ENCODE peak calls at places on chromosomes 3 and 15, in ten cellular contexts. M is GM12864; R is CD8-positive, alpha-beta T cell; X is bronchial epithelial cell; I is cardiac fibroblast; B is PC-3; F is neural progenitor cell; A is retinal pigment epithelial cell; J is heart right ventricle; K is mucosa of descending colon. T is an unnamed sample.

GRCh38 chr3:187186801-187187421 is 10.4 kb upstream of the RTP1 start:
- DNase-seq in M (no peak), R (no peak), X (peak; percentile 85), I (peak; percentile 85), B (peak; percentile 92), F (no peak), A (peak; percentile 82), J (peak; percentile 77), K (no peak), T (peak; percentile 74)

GRCh38 chr3:49415931-49416601 is 3.8 kb downstream of the TCTA start:
- DNase-seq in M (no peak), R (peak; percentile 66), X (no peak), I (no peak), B (no peak), F (no peak), A (no peak), J (no peak), K (peak; percentile 62), T (peak; percentile 22)

GRCh38 chr15:84829428-84829827 is 12.3 kb downstream of the ALPK3 start:
- DNase-seq in M (no peak), R (no peak), X (no peak), I (no peak), B (no peak), F (no peak), A (no peak), J (no peak), K (no peak), T (no peak)

GRCh38 chr15:31467361-31467760 is 140.7 kb downstream of the KLF13 start:
- DNase-seq in M (no peak), R (no peak), X (no peak), I (no peak), B (no peak), F (no peak), A (no peak), J (no peak), K (no peak), T (no peak)

GRCh38 chr3:23991236-23992050 is 46.4 kb downstream of the NR1D2 start:
- DNase-seq in M (no peak), R (no peak), X (no peak), I (peak; percentile 70), B (no peak), F (peak; percentile 31), A (peak; percentile 31), J (no peak), K (no peak), T (no peak)

GRCh38 chr15:33722005-33722672 is 246.2 kb upstream of the CHRM5 start:
- DNase-seq in M (no peak), R (no peak), X (peak; percentile 95), I (peak; percentile 33), B (peak; percentile 63), F (no peak), A (no peak), J (no peak), K (no peak), T (peak; percentile 90)

GRCh38 chr3:194140520-194141414 is 4.8 kb downstream of the HES1 start:
- DNase-seq in M (no peak), R (no peak), X (peak; percentile 67), I (peak; percentile 74), B (peak; percentile 83), F (peak; percentile 85), A (no peak), J (peak; percentile 76), K (peak; percentile 78), T (peak; percentile 54)

GRCh38 chr3:62833538-62833937 is 41.7 kb downstream of the CADPS start:
- DNase-seq in M (no peak), R (no peak), X (no peak), I (no peak), B (no peak), F (peak; percentile 44), A (no peak), J (no peak), K (no peak), T (peak; percentile 20)

GRCh38 chr3:187713504-187713903 is 11.1 kb upstream of the RTP2 start:
- DNase-seq in M (no peak), R (no peak), X (peak; percentile 31), I (peak; percentile 46), B (peak; percentile 61), F (no peak), A (no peak), J (peak; percentile 23), K (no peak), T (peak; percentile 38)

GRCh38 chr3:105867690-105868449 is 942 bp downstream of the CBLB start:
- DNase-seq in M (no peak), R (no peak), X (peak; percentile 23), I (peak; percentile 33), B (peak; percentile 21), F (no peak), A (no peak), J (no peak), K (no peak), T (peak; percentile 20)

GRCh38 chr3:78919021-78919755 is 848.6 kb downstream of the ROBO1 start:
- DNase-seq in M (no peak), R (no peak), X (peak; percentile 96), I (peak; percentile 68), B (no peak), F (no peak), A (no peak), J (no peak), K (no peak), T (peak; percentile 93)

GRCh38 chr3:100245146-100245545 is 15.6 kb upstream of the TBC1D23 start:
- DNase-seq in M (no peak), R (no peak), X (no peak), I (peak; percentile 32), B (no peak), F (no peak), A (no peak), J (no peak), K (no peak), T (no peak)

GRCh38 chr15:25183581-25184330 is 229.0 kb downstream of the SNRPN start:
- DNase-seq in M (no peak), R (no peak), X (no peak), I (no peak), B (no peak), F (no peak), A (no peak), J (no peak), K (peak; percentile 27), T (no peak)

GRCh38 chr15:33837294-33837693 is 131.0 kb upstream of the CHRM5 start:
- DNase-seq in M (no peak), R (no peak), X (no peak), I (no peak), B (peak; percentile 15), F (no peak), A (no peak), J (no peak), K (no peak), T (no peak)

DNA sequence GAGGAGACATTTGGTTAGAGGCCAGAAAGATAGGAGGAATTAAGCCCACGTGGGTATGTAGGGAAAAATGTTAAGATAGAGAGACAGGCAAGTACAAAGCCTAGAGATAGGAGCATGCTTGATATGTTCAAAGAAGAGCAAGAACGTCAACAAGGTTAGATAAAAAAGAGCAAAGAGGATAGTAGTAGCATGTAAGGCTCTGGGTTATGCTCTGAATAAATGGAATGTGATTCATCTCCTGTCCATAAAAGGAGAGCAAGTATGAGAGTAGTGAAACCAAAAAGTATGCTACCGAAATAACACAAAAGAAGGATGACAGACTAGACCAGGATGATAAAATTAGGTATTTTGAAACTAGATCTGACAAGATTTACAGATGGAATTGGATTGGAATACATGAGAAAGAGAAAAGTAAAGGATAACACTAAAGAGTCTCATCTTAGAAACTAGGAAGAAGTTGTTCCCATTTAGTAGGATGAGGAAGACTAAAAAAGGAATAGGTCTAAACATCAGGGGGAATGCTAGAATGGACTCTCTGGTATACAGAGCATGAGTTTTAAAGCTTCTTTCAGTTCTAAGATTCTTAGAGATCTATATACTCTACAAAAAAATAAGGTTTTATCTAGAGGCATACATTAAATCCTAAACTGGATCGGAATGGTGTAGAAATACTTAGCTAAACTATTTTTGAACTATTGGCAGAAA is 59.1 kb downstream of the TRPM7 start:
- DNase-seq in M (no peak), R (no peak), X (no peak), I (peak; percentile 8), B (no peak), F (no peak), A (no peak), J (no peak), K (no peak), T (peak; percentile 2)
- H3K4me3 ChIP-seq in M (no peak overlapping the region), R (no peak overlapping the region), X (no peak overlapping the region), I (no peak overlapping the region), B (no peak overlapping the region), F (no peak overlapping the region), A (no peak overlapping the region), J (no peak overlapping the region), K (no peak overlapping the region), T (no peak overlapping the region)

GRCh38 chr3:21573291-21573690 is 177.7 kb downstream of the ZNF385D start:
- DNase-seq in M (no peak), R (no peak), X (peak; percentile 46), I (peak; percentile 75), B (peak; percentile 18), F (no peak), A (no peak), J (no peak), K (no peak), T (peak; percentile 35)
- TF ChIP-seq CTCF in M (no peak), R (no peak), X (no peak), I (no peak), B (no peak), F (no peak), A (no peak), J (no peak), K (no peak), T (no peak)

GRCh38 chr3:18111702-18112311 is 313.3 kb downstream of the SATB1 start:
- DNase-seq in M (no peak), R (no peak), X (no peak), I (peak; percentile 22), B (peak; percentile 24), F (peak; percentile 14), A (no peak), J (no peak), K (no peak), T (no peak)
- H3K4me3 ChIP-seq in M (peak overlapping the region; percentile 16), R (no peak overlapping the region), X (no peak overlapping the region), I (no peak overlapping the region), B (no peak overlapping the region), F (no peak overlapping the region), A (no peak overlapping the region), J (no peak overlapping the region), K (no peak overlapping the region), T (no peak overlapping the region)

GRCh38 chr3:140206196-140207040 is 271.4 kb downstream of the CLSTN2 start:
- DNase-seq in M (no peak), R (no peak), X (peak; percentile 37), I (peak; percentile 32), B (peak; percentile 3), F (peak; percentile 77), A (no peak), J (peak; percentile 17), K (no peak), T (peak; percentile 51)
- TF ChIP-seq CTCF in M (peak; percentile 9), R (no peak), X (peak; percentile 29), I (peak; percentile 12), B (no peak), F (peak; percentile 32), A (peak; percentile 52), J (peak; percentile 31), K (no peak), T (peak; percentile 34)

DNA sequence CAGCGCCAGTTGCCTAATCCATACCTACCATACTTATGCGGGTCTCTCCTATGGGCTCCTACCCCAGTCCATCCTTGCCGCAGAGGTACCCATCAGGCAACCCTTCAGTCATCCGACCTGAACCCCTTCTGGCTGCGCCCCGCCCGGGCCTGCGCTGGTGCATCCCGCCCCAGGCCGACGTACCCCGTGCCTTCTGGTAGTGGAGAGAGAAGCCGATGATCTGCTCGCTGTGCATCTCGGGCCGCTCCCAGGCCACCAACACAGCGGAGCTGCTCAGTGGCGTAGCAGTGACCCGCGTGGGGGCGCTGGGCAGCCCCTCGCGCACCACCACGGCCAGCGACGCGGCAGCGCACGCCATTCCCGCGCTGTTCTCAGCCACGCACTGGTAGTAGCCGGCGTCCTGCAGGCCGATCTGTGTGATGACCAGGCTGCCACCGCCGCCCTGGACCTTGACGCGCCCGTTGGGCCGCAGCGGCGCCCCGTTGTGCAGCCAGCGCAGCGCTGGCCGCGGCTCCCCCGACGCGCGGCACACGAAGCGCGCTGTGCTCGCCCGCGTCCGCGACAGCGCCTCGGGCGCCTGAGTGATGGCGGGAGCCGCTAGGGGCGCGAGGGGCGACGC is 17.9 kb upstream of the IGDCC3 start:
- DNase-seq in M (no peak), R (no peak), X (no peak), I (no peak), B (no peak), F (peak; percentile 62), A (no peak), J (no peak), K (no peak), T (no peak)
- H3K4me3 ChIP-seq in M (no peak overlapping the region), R (no peak overlapping the region), X (no peak overlapping the region), I (no peak overlapping the region), B (no peak overlapping the region), F (no peak overlapping the region), A (no peak overlapping the region), J (peak overlapping the region; percentile 8), K (no peak overlapping the region), T (no peak overlapping the region)

T was measured in epithelial cell of esophagus.